ENCODE peak calls at places on chromosomes 11 and 22, in five cellular contexts. N is GM12878, X is HepG2, C is GM12891, S is GM12892. V is an unnamed sample.

GRCh38 chr11:96213500-96213899 is 129.5 kb downstream of the MAML2 start:
- DNase-seq in N (no peak), X (no peak), C (no peak), S (no peak), V (no peak)

GRCh38 chr22:50186789-50187523 is 1.2 kb downstream of the TRABD start:
- DNase-seq in N (no peak), X (no peak), C (no peak), S (no peak), V (no peak)

GRCh38 chr11:69644071-69644961 is 3.4 kb downstream of the CCND1 start:
- DNase-seq in N (no peak), X (peak; percentile 66), C (no peak), S (no peak), V (no peak)

GRCh38 chr11:131640320-131640719 is 269.9 kb downstream of the NTM start:
- DNase-seq in N (no peak), X (no peak), C (no peak), S (no peak), V (no peak)

GRCh38 chr22:49094151-49094550 is 733.5 kb downstream of the BRD1 start:
- DNase-seq in N (no peak), X (no peak), C (no peak), S (no peak), V (no peak)

GRCh38 chr22:50660306-50660705 is 12.3 kb upstream of the SHANK3 start:
- DNase-seq in N (no peak), X (no peak), C (no peak), S (no peak), V (no peak)

GRCh38 chr11:72036687-72037086 is 38.0 kb downstream of the IL18BP start:
- DNase-seq in N (no peak), X (no peak), C (no peak), S (no peak), V (no peak)

GRCh38 chr22:35397095-35397904 is 2.6 kb upstream of the MCM5 start:
- DNase-seq in N (no peak), X (peak; percentile 89), C (no peak), S (no peak), V (no peak)

GRCh38 chr11:134224710-134225662 is 515 bp downstream of the VPS26B start:
- DNase-seq in N (no peak), X (peak; percentile 14), C (no peak), S (no peak), V (no peak)

GRCh38 chr22:42946551-42947198 is 68.3 kb downstream of the PACSIN2 start:
- DNase-seq in N (no peak), X (no peak), C (no peak), S (no peak), V (no peak)

GRCh38 chr11:74468058-74468457 is 709 bp upstream of the KCNE3 start:
- DNase-seq in N (no peak), X (no peak), C (no peak), S (no peak), V (no peak)

GRCh38 chr11:84419576-84419975 is 1133.4 kb upstream of the CCDC90B start:
- DNase-seq in N (no peak), X (no peak), C (no peak), S (no peak), V (no peak)

GRCh38 chr11:86741489-86742435 is 58.6 kb upstream of the PRSS23 start:
- DNase-seq in N (no peak), X (peak; percentile 81), C (no peak), S (no peak), V (no peak)

DNA sequence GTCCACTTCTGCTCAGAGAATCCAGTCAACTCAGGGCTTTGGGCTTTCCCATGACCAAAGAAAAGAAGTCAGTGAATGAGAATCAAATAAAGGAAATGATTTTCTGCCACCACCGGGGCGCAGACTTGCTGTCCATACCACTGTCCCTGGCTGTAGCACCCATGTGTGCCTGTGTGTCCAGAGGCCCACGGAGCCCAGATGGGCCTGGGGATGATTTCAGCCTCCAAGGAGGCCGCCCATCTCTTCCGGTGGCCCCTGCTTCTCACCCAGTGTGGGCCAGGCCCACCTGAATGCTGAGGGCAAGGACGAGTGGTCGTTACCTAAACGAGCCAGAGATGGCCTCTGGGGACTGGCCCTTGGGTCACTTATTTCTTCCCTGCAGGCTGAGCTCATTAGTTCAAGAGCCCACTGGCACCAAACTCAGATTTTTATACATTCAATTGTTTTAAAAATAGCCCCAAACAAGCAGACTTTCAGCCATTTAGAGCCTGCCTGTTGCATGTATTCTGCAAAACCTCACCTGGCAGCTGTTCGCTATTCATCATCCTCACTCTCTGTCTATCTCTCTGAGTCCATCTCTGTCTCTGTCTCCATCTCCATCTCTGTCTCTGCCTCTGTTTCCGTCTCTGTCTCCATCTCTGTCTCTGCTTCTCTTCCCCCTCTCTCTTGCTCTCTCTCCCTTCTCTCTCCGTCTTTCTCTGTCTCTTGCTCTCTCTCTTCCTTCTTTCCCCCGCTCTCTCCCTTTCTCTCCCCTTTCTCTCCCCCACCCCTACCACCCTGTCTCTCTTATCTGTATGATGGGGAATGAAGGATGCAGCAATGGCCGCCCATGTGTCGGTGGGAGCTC is 24.2 kb downstream of the KRTAP5-5 start:
- DNase-seq in N (no peak), X (no peak), C (no peak), S (no peak), V (no peak)
- TF ChIP-seq TAF1 in N (no peak), X (no peak), C (no peak), S (no peak), V (no peak)

GRCh38 chr11:8794677-8795103 is 112.1 kb downstream of the RPL27A start:
- DNase-seq in N (no peak), X (peak; percentile 93), C (no peak), S (no peak), V (no peak)
- TF ChIP-seq TAF1 in N (no peak), X (peak; percentile 46), C (no peak), S (no peak), V (no peak)

DNA sequence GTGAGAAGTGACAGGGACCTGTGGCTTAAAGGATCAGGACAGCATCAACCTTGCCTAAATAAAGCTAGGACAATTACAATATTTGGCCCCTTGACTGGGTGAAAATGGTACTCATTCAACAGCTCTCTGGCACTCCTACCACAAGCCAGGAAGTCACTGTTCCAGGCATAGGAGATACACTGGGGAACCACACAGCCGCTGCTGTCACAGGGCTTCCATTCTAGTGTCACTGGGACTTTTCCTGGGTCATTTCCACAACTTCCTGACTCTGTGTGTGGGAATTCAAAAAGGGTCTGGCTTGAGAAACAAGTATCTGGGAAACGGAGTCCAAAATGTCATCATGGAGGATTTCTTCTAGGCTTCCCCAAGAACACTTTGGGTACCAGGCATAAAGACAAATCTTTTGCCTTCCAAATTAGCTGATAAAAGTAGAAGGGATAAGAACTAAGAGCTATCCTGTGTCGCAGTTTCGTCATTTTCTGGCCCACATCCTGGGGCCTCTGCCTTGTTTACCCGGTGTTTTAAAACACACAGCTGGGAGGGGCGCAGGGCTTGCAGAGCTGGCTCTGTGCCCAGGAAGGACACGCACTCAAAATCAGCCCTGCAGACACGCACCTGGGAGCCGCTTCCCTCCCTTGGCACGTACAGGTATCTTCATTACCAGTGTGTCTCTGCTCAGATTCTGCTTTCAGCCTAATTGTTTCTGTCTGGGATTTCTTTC is 38.0 kb downstream of the TMEM45B start:
- DNase-seq in N (no peak), X (peak; percentile 85), C (no peak), S (no peak), V (no peak)
- TF ChIP-seq TAF1 in N (no peak), X (no peak), C (no peak), S (no peak), V (no peak)

GRCh38 chr11:118689503-118689851 is 10.0 kb upstream of the TREH start:
- DNase-seq in N (no peak), X (no peak), C (no peak), S (no peak), V (no peak)
- TF ChIP-seq TAF1 in N (no peak), X (no peak), C (no peak), S (no peak), V (no peak)

GRCh38 chr22:39718206-39718605 is 147.7 kb downstream of the CACNA1I start:
- DNase-seq in N (no peak), X (no peak), C (no peak), S (no peak), V (no peak)

GRCh38 chr22:39721456-39722325 is 151.1 kb downstream of the CACNA1I start:
- DNase-seq in N (no peak), X (no peak), C (no peak), S (no peak), V (no peak)

GRCh38 chr22:39718921-39719320 is 148.4 kb downstream of the CACNA1I start:
- DNase-seq in N (no peak), X (no peak), C (no peak), S (no peak), V (no peak)

GRCh38 chr22:39717099-39717498 is 146.5 kb downstream of the CACNA1I start:
- DNase-seq in N (no peak), X (no peak), C (no peak), S (no peak), V (no peak)

GRCh38 chr22:39719559-39720450 is 149.3 kb downstream of the CACNA1I start:
- DNase-seq in N (no peak), X (no peak), C (no peak), S (no peak), V (no peak)
- TF ChIP-seq TAF1 in N (no peak), X (no peak), C (no peak), S (no peak), V (no peak)

GRCh38 chr11:2808850-2809847 is 76.4 kb downstream of the CDKN1C start:
- DNase-seq in N (no peak), X (no peak), C (no peak), S (no peak), V (no peak)

GRCh38 chr11:2809854-2810253 is 75.7 kb downstream of the CDKN1C start:
- DNase-seq in N (no peak), X (no peak), C (no peak), S (no peak), V (no peak)

GRCh38 chr11:2807276-2807681 is 78.3 kb downstream of the CDKN1C start:
- DNase-seq in N (no peak), X (peak; percentile 27), C (no peak), S (no peak), V (no peak)

GRCh38 chr11:2806351-2807058 is 79.1 kb downstream of the CDKN1C start:
- DNase-seq in N (no peak), X (no peak), C (no peak), S (no peak), V (no peak)

DNA sequence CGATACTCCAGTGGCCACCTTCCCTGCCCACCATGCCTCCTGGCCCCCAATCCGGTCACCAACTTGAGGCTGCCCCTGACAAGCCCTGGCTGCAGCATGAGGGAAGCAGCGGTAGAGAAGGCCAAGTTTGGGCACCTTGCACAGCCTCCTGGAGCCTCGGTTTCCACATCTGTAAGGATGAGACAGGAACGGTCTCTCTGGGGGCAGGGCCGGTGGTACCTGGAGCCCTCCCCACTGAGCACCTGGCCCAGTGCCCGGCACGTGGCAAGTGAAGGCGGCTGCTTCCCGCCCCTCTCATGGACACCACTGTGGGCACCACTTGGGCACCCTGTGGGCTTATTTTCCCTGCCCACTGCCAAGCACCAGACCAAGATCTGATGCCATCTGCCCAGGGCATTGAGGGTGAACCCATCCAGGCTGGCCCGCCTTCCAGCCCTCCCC is 77.8 kb downstream of the CDKN1C start:
- DNase-seq in N (no peak), X (no peak), C (no peak), S (no peak), V (no peak)
- TF ChIP-seq TAF1 in N (no peak), X (no peak), C (no peak), S (no peak), V (no peak)

V was measured in H1.